ENCODE peak calls at places on chromosome 20, in eight cellular contexts. A, T, D, E, H, B, V and S are unnamed samples.

GRCh38 chr20:61451009-61451408 is 198.9 kb downstream of the CDH4 start:
- DNase-seq in H (no peak), A (no peak), B (no peak), D (no peak), E (no peak), T (no peak), V (no peak), S (no peak)

GRCh38 chr20:43681991-43682410 is 15.1 kb downstream of the MYBL2 start:
- DNase-seq in V (no peak), T (no peak), H (no peak), D (no peak), A (peak; percentile 21), B (no peak), E (no peak), S (no peak)

GRCh38 chr20:4837760-4838159 is 116.1 kb downstream of the PRND start:
- DNase-seq in D (no peak), B (no peak), A (no peak), E (no peak), H (no peak), V (no peak), T (no peak), S (no peak)

GRCh38 chr20:64047046-64047389 is 2.4 kb downstream of the SOX18 start:
- DNase-seq in A (no peak), V (peak; percentile 28), B (no peak), T (no peak), H (no peak), D (no peak), E (no peak), S (no peak)

GRCh38 chr20:24461848-24462247 is 7.6 kb upstream of the SYNDIG1 start:
- DNase-seq in V (no peak), E (no peak), D (no peak), B (no peak), A (no peak), H (no peak), T (no peak), S (no peak)

GRCh38 chr20:36572701-36573102 is 695 bp upstream of the TGIF2 start:
- DNase-seq in H (no peak), T (no peak), E (no peak), B (peak; percentile 7), V (no peak), A (peak; percentile 33), D (no peak), S (no peak)

GRCh38 chr20:63188159-63188442 is 27.8 kb downstream of the YTHDF1 start:
- DNase-seq in D (no peak), T (no peak), E (no peak), H (no peak), A (no peak), B (no peak), V (no peak), S (no peak)

GRCh38 chr20:43458422-43458924 is 777 bp downstream of the SRSF6 start:
- DNase-seq in D (no peak), B (no peak), T (no peak), E (no peak), H (no peak), A (no peak), V (peak; percentile 21), S (no peak)

GRCh38 chr20:46894971-46895905 is 595 bp downstream of the EYA2 start:
- DNase-seq in B (peak; percentile 71), D (no peak), A (no peak), H (no peak), T (peak; percentile 37), E (no peak), V (no peak), S (no peak)

GRCh38 chr20:24957326-24957996 is 8.4 kb downstream of the CST7 start:
- DNase-seq in A (peak; percentile 5), T (no peak), V (no peak), E (no peak), D (no peak), B (no peak), H (no peak), S (no peak)

GRCh38 chr20:47476452-47476851 is 25.2 kb upstream of the NCOA3 start:
- DNase-seq in D (no peak), A (no peak), V (no peak), H (no peak), T (no peak), B (no peak), E (no peak), S (no peak)

GRCh38 chr20:42181064-42181463 is 562.9 kb upstream of the CHD6 start:
- DNase-seq in B (no peak), V (no peak), E (no peak), H (no peak), D (no peak), A (no peak), T (no peak), S (no peak)
- TF ChIP-seq CTCF in B (no peak), V (no peak), E (no peak), H (no peak), D (no peak), A (no peak), T (no peak), S (no peak)

DNA sequence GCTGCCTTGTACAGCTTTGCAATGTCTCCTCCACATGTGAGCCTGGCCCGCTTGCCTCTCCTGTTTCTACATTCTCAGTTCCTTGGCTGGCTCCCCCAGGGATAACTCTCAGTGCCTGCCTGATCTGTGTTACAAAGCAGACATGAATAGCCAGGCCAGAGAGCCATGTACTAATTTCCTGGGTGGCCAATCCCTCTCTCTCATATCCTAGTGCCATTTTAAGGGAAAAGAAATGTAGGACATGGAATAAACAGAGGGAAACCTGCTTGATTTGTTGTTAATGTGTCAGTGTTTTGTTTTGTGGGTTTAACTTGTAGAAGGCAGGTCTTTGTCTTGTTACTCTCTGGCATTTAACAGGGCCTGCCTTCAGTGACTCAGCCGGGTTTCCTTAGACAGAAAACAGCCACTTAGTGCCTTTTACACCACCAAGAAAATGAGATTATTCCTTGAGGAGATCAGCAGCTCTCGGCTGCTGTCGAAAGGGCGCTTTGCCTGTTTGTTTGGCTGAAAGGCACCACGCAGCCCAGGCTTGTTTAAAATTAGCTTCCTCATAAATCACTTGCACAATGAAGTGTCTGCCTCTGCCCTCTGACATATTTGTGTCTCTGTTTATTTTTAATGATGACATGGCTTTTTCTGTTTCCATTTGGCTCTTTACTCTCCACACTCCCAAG is 702.7 kb downstream of the MAFB start:
- DNase-seq in B (peak; percentile 20), V (no peak), H (peak; percentile 64), D (no peak), T (peak; percentile 32), A (no peak), E (peak; percentile 29), S (no peak)
- TF ChIP-seq POLR2A in B (no peak), V (no peak), H (no peak), D (no peak), T (no peak), A (no peak), E (no peak), S (no peak)

DNA sequence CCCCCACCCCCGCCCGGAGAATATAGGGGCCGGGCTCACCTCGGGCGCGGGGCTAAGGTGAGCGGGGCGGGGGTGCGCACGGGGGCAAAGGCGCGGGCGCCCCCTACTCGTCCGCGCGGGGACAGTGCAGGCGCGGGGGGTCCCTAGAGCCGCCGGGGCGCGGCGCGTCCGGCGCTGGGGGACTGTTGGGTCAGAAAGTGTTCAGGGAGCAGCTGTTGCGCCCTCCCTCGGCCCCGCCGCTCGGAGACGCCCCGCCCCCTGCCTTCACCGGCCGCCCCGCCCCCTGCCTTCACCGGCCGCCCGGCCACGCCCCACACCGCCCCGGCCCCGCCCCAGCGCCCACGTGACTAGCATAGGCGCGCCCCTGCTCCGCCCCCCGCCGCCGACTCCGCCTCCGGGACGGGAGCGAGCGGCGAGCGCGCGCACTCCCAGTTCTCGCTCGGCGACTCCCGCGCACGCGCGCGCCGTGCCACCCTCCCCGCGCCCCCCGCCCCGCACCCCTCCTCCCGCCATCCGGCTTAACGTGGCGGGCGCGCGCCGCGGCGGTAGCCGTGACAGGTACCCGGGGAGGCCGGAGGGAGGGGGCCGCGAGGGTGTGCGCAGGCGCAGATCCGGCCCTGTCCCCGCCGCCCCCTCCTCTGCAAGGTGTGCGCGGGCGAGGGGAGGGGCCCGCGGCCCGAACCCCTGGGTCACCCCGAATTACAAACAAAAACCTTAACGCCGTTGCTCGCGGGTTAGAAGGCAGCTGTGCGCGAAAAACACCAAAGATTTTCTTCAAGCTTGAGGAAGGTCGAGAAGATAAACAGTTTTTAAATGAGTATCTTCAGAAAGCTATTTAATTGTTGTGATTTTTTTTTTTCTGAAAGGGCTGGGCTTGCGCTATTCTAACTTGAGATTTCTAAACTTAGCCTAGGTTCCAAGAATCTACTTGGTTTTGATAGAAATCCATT is 704 bp upstream of the ZNF217 start:
- DNase-seq in H (peak; percentile 99), D (peak; percentile 48), T (peak; percentile 92), E (peak; percentile 99), A (peak; percentile 99), V (peak; percentile 84), B (peak; percentile 96), S (peak; percentile 73)
- TF ChIP-seq CTCF in H (peak; percentile 27), D (peak; percentile 45), T (no peak), E (peak; percentile 18), A (no peak), V (no peak), B (peak; percentile 9), S (no peak)

DNA sequence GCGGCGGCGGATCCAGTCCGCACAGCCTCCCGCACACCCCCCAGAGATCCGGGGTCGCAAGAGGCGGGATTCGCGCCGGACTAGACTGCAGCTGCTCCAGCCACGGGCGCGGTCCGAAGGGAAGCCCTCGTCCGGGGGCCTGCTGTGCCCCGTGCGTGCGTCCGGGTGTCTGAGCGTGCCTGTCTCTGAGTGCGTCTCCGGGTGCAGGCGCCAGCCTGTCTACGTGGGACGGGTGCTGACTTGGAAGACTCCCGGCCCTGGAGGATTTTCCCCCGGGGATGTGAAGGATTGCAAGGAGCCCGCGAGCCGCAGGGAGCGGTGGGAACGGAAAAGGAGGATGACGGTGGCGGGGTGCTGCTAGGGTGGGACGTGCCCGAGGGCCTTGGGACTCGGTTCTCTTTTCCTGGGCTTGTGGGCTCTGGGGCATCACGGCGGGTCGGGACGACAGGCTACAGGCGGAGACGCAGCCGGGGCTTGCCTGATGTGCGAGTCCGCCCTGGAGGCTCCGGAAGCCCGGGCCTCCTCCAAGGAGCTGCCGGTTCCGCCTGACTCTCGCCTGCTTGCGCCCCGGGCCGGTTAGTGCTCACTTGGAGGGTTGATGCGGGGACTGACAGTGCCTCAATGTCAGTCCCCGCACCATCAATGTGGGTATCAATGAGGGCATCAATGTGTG is 5.7 kb downstream of the MAFB start:
- DNase-seq in B (no peak), A (no peak), E (peak; percentile 28), H (no peak), T (no peak), V (no peak), D (no peak), S (no peak)
- TF ChIP-seq POLR2A in B (no peak), A (no peak), E (no peak), H (no peak), T (no peak), V (no peak), D (no peak), S (no peak)

GRCh38 chr20:6489361-6490154 is 277.9 kb upstream of the BMP2 start:
- DNase-seq in T (no peak), V (no peak), E (no peak), D (no peak), A (no peak), B (no peak), H (no peak), S (no peak)
- TF ChIP-seq CTCF in T (no peak), V (no peak), E (no peak), D (no peak), A (no peak), B (no peak), H (no peak), S (no peak)

GRCh38 chr20:266604-267562 is 9.4 kb downstream of the DEFB132 start:
- DNase-seq in V (peak; percentile 76), E (peak; percentile 88), T (peak; percentile 50), B (peak; percentile 75), D (peak; percentile 91), H (peak; percentile 89), A (peak; percentile 90), S (peak; percentile 65)
- TF ChIP-seq POLR2A in V (peak; percentile 53), E (no peak), T (no peak), B (no peak), D (peak; percentile 51), H (no peak), A (no peak), S (no peak)